ENCODE peak calls at places on chromosomes 5 and 9, in seven cellular contexts. Z is transverse colon, L is GM06990, R is fibroblast of pulmonary artery, S is cardiac fibroblast, V is HL-60, U is adrenal gland. I is an unnamed sample.
A peak's percentile ranks its signal among the peaks of the same experiment; 100 is the strongest.

GRCh38 chr5:116492776-116493175 is 81.8 kb downstream of the SEMA6A start:
- DNase-seq in S (peak; percentile 7), R (no peak), L (no peak), Z (no peak), U (no peak), V (no peak), I (no peak)

GRCh38 chr5:163623524-163623923 is 118.1 kb downstream of the MAT2B start:
- DNase-seq in Z (no peak), U (no peak), R (no peak), L (no peak), V (no peak), S (no peak), I (no peak)

GRCh38 chr5:87020099-87020934 is 247.4 kb upstream of the RASA1 start:
- DNase-seq in Z (peak; percentile 37), R (peak; percentile 26), L (peak; percentile 36), U (peak; percentile 71), S (peak; percentile 35), V (peak; percentile 29), I (no peak)

GRCh38 chr5:157328277-157328912 is 62.5 kb downstream of the CYFIP2 start:
- DNase-seq in S (peak; percentile 92), R (peak; percentile 90), U (peak; percentile 79), V (peak; percentile 97), Z (peak; percentile 58), L (no peak), I (peak; percentile 81)

GRCh38 chr5:52895070-52895469 is 94.1 kb upstream of the ITGA2 start:
- DNase-seq in L (no peak), U (peak; percentile 74), S (no peak), Z (no peak), R (no peak), V (no peak), I (no peak)

GRCh38 chr9:79682076-79682736 is 110.4 kb downstream of the TLE4 start:
- DNase-seq in S (peak; percentile 36), U (peak; percentile 60), V (no peak), L (no peak), Z (no peak), R (peak; percentile 19), I (peak; percentile 20)

GRCh38 chr5:91281409-91281808 is 101.7 kb downstream of the ARRDC3 start:
- DNase-seq in V (no peak), L (no peak), S (peak; percentile 88), R (peak; percentile 82), Z (no peak), U (no peak), I (peak; percentile 86)

GRCh38 chr9:69452110-69452780 is 127.2 kb downstream of the ENTREP1 start:
- DNase-seq in V (no peak), S (no peak), U (no peak), Z (no peak), R (no peak), L (no peak), I (no peak)

GRCh38 chr9:96318921-96319560 is 17.1 kb upstream of the HSD17B3 start:
- DNase-seq in V (no peak), S (no peak), Z (no peak), U (no peak), L (no peak), R (no peak), I (no peak)

GRCh38 chr5:322281-322941 is 897 bp downstream of the AHRR start:
- DNase-seq in U (peak; percentile 51), Z (no peak), S (peak; percentile 36), V (peak; percentile 54), L (peak; percentile 79), R (no peak), I (no peak)

GRCh38 chr9:117926031-117926655 is 221.9 kb downstream of the TLR4 start:
- DNase-seq in U (no peak), R (no peak), S (no peak), Z (no peak), L (no peak), V (no peak), I (no peak)

GRCh38 chr9:76181020-76181641 is 213.1 kb downstream of the RFK start:
- DNase-seq in U (no peak), R (peak; percentile 69), S (peak; percentile 49), Z (no peak), L (no peak), V (peak; percentile 71), I (peak; percentile 95)

GRCh38 chr9:32508728-32509127 is 17.3 kb downstream of the RIGI start:
- DNase-seq in V (no peak), U (no peak), R (no peak), L (no peak), Z (no peak), S (no peak), I (no peak)

GRCh38 chr9:105457560-105458294 is 9.9 kb downstream of the FSD1L start:
- DNase-seq in L (no peak), S (no peak), V (no peak), R (no peak), Z (no peak), U (peak; percentile 79), I (no peak)

GRCh38 chr5:148791696-148792095 is 34.7 kb upstream of the ADRB2 start:
- DNase-seq in L (no peak), Z (no peak), S (no peak), U (no peak), R (no peak), V (no peak), I (no peak)

GRCh38 chr5:148794729-148795590 is 31.5 kb upstream of the ADRB2 start:
- DNase-seq in V (peak; percentile 79), L (no peak), S (peak; percentile 22), R (peak; percentile 62), U (no peak), Z (no peak), I (peak; percentile 62)

GRCh38 chr5:148792649-148793048 is 33.8 kb upstream of the ADRB2 start:
- DNase-seq in U (no peak), V (no peak), R (no peak), Z (no peak), L (no peak), S (no peak), I (no peak)

GRCh38 chr5:148796931-148797330 is 29.5 kb upstream of the ADRB2 start:
- DNase-seq in L (no peak), R (no peak), Z (no peak), V (no peak), U (no peak), S (no peak), I (no peak)

DNA sequence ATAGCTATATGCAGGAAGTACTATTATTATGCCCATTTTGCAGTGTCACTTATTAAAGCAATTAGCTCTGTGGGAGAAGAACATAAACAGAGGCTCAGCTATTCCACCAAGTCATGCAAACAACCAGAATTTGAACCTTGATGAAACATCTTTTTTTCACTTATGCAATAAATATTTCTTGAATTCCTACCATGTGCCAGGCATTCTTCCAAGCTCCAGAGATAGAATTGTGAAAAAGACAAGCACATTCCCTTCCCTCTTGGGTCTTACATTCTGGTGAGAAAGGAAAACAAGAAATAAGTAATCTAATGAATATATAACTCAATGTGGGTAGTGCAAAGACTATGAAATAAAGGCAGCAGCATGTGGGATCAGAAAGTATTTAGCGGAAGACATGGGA is 32.1 kb upstream of the ADRB2 start:
- DNase-seq in S (peak; percentile 51), Z (no peak), L (no peak), R (peak; percentile 60), V (no peak), U (no peak), I (no peak)
- H3K4me3 ChIP-seq in S (no peak overlapping the region), Z (no peak overlapping the region), L (no peak overlapping the region), R (no peak overlapping the region), V (no peak overlapping the region), U (no peak overlapping the region), I (no peak overlapping the region)

GRCh38 chr5:174734571-174735497 is 10.5 kb downstream of the MSX2 start:
- DNase-seq in L (no peak), R (no peak), Z (no peak), U (no peak), V (no peak), S (no peak), I (no peak)

GRCh38 chr5:174736351-174736721 is 12.0 kb downstream of the MSX2 start:
- DNase-seq in U (no peak), S (peak; percentile 14), Z (no peak), R (peak; percentile 16), L (no peak), V (no peak), I (peak; percentile 24)

GRCh38 chr5:174736777-174737176 is 12.4 kb downstream of the MSX2 start:
- DNase-seq in R (no peak), U (no peak), V (no peak), L (no peak), S (no peak), Z (no peak), I (no peak)

GRCh38 chr5:174737335-174737734 is 13.0 kb downstream of the MSX2 start:
- DNase-seq in Z (no peak), U (no peak), S (no peak), R (no peak), V (no peak), L (no peak), I (no peak)

GRCh38 chr5:174735498-174736350 is 11.3 kb downstream of the MSX2 start:
- DNase-seq in U (no peak), S (no peak), R (no peak), V (no peak), Z (no peak), L (no peak), I (no peak)
- H3K4me3 ChIP-seq in U (no peak overlapping the region), S (no peak overlapping the region), R (peak overlapping the region; percentile 10), V (no peak overlapping the region), Z (no peak overlapping the region), L (no peak overlapping the region), I (peak overlapping the region; percentile 15)

GRCh38 chr5:21791304-21791703 is 1061.8 kb downstream of the CDH12 start:
- DNase-seq in Z (no peak), S (no peak), R (no peak), U (no peak), V (no peak), L (no peak), I (no peak)

DNA sequence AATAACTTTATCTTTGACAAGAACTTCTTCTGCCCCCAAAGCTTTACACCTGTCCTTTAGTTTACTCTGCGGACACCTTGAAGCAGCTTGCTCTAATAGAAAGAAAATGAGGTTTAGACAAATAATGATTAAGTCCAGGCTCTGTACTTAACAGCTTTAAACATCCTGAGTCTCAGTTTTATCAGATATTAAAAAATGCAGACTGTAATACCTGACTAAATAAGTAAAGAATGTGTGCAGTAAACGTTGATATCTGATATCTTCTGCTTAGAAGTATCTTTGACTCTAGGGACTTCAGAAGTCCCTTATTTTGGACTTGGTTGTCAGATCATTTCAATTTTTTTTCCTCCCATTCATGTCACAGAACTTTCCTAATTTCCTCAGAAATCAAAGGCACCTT is 1060.4 kb downstream of the CDH12 start:
- DNase-seq in R (no peak), Z (no peak), L (no peak), U (no peak), V (no peak), S (no peak), I (no peak)
- H3K4me3 ChIP-seq in R (no peak overlapping the region), Z (no peak overlapping the region), L (no peak overlapping the region), U (no peak overlapping the region), V (no peak overlapping the region), S (no peak overlapping the region), I (no peak overlapping the region)

DNA sequence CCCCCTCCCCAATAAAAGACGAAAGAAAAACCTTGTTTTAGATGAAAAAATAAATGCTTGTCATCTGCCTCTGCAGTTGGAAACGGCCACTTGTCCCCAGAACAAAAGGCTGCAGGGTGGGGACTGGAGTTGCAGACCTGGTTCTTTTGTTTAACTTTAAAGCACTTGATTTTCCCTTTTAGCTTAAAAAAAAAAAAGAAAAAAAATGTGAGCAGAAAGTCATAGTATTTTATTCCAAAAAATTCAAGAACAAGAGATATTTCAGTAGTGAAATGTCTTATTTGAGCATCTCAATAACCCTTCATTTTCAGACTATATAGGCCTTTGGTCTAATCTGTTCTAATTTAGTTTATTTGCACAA is 1.8 kb downstream of the MAP1B start:
- DNase-seq in V (no peak), L (no peak), U (no peak), S (no peak), R (no peak), Z (no peak), I (no peak)
- H3K4me3 ChIP-seq in V (peak overlapping the region; percentile 35), L (peak overlapping the region; percentile 63), U (peak overlapping the region; percentile 27), S (peak overlapping the region; percentile 94), R (peak overlapping the region; percentile 89), Z (peak overlapping the region; percentile 61), I (peak overlapping the region; percentile 73)

GRCh38 chr5:178238711-178239592 is 6.3 kb upstream of the PHYKPL start:
- DNase-seq in Z (no peak), S (no peak), L (peak; percentile 67), V (no peak), R (no peak), U (no peak), I (no peak)
- H3K4me3 ChIP-seq in Z (no peak overlapping the region), S (no peak overlapping the region), L (no peak overlapping the region), V (no peak overlapping the region), R (no peak overlapping the region), U (no peak overlapping the region), I (no peak overlapping the region)